ENCODE peak calls at places on chromosome 6, in eight cellular contexts. One of them, this sample, is unnamed.

GRCh38 chr6:11536795-11537194 is 754 bp upstream of the TMEM170B start:
- DNase-seq in NCI-H526: peak
- DNase-seq in CD4-positive, alpha-beta T cell: no peak
- DNase-seq in BE2C: no peak
- DNase-seq in stimulated activated CD4-positive, alpha-beta T cell treated with anti-CD3 and anti-CD28 coated beads, Interleukin-15, amount 100 ng/mL, for 24 hours: peak
- DNase-seq in upper lobe of right lung: no peak
- DNase-seq in NCI-H1105: no peak
- DNase-seq in osteoblast: peak
- DNase-seq in this sample: peak

GRCh38 chr6:33756211-33756954 is 9.7 kb upstream of the IP6K3 start:
- DNase-seq in NCI-H526: no peak
- DNase-seq in CD4-positive, alpha-beta T cell: no peak
- DNase-seq in BE2C: no peak
- DNase-seq in stimulated activated CD4-positive, alpha-beta T cell treated with anti-CD3 and anti-CD28 coated beads, Interleukin-15, amount 100 ng/mL, for 24 hours: no peak
- DNase-seq in upper lobe of right lung: no peak
- DNase-seq in NCI-H1105: no peak
- DNase-seq in osteoblast: peak
- DNase-seq in this sample: no peak

GRCh38 chr6:46053034-46053933 is 37.6 kb upstream of the CLIC5 start:
- DNase-seq in NCI-H526: no peak
- DNase-seq in CD4-positive, alpha-beta T cell: no peak
- DNase-seq in BE2C: no peak
- DNase-seq in stimulated activated CD4-positive, alpha-beta T cell treated with anti-CD3 and anti-CD28 coated beads, Interleukin-15, amount 100 ng/mL, for 24 hours: peak
- DNase-seq in upper lobe of right lung: no peak
- DNase-seq in NCI-H1105: no peak
- DNase-seq in osteoblast: no peak
- DNase-seq in this sample: no peak

GRCh38 chr6:15662246-15663056 is at the start of gene DTNBP1:
- DNase-seq in NCI-H526: peak
- DNase-seq in CD4-positive, alpha-beta T cell: peak
- DNase-seq in BE2C: peak
- DNase-seq in stimulated activated CD4-positive, alpha-beta T cell treated with anti-CD3 and anti-CD28 coated beads, Interleukin-15, amount 100 ng/mL, for 24 hours: peak
- DNase-seq in upper lobe of right lung: peak
- DNase-seq in NCI-H1105: peak
- DNase-seq in osteoblast: peak
- DNase-seq in this sample: peak

GRCh38 chr6:37372116-37372515 is 18.3 kb downstream of the RNF8 start:
- DNase-seq in NCI-H526: no peak
- DNase-seq in CD4-positive, alpha-beta T cell: no peak
- DNase-seq in BE2C: no peak
- DNase-seq in stimulated activated CD4-positive, alpha-beta T cell treated with anti-CD3 and anti-CD28 coated beads, Interleukin-15, amount 100 ng/mL, for 24 hours: no peak
- DNase-seq in upper lobe of right lung: no peak
- DNase-seq in NCI-H1105: no peak
- DNase-seq in osteoblast: no peak
- DNase-seq in this sample: no peak

GRCh38 chr6:111837641-111838500 is 35.4 kb downstream of the FYN start:
- DNase-seq in NCI-H526: no peak
- DNase-seq in CD4-positive, alpha-beta T cell: no peak
- DNase-seq in BE2C: no peak
- DNase-seq in stimulated activated CD4-positive, alpha-beta T cell treated with anti-CD3 and anti-CD28 coated beads, Interleukin-15, amount 100 ng/mL, for 24 hours: peak
- DNase-seq in upper lobe of right lung: no peak
- DNase-seq in NCI-H1105: no peak
- DNase-seq in osteoblast: no peak
- DNase-seq in this sample: no peak

GRCh38 chr6:35728663-35729348 is 8.0 kb upstream of the ARMC12 start:
- DNase-seq in NCI-H526: peak
- DNase-seq in CD4-positive, alpha-beta T cell: no peak
- DNase-seq in BE2C: peak
- DNase-seq in stimulated activated CD4-positive, alpha-beta T cell treated with anti-CD3 and anti-CD28 coated beads, Interleukin-15, amount 100 ng/mL, for 24 hours: peak
- DNase-seq in upper lobe of right lung: peak
- DNase-seq in NCI-H1105: no peak
- DNase-seq in osteoblast: no peak
- DNase-seq in this sample: no peak

GRCh38 chr6:54244430-54244829 is 63.8 kb upstream of the TINAG start:
- DNase-seq in NCI-H526: peak
- DNase-seq in CD4-positive, alpha-beta T cell: no peak
- DNase-seq in BE2C: no peak
- DNase-seq in stimulated activated CD4-positive, alpha-beta T cell treated with anti-CD3 and anti-CD28 coated beads, Interleukin-15, amount 100 ng/mL, for 24 hours: no peak
- DNase-seq in upper lobe of right lung: no peak
- DNase-seq in NCI-H1105: peak
- DNase-seq in osteoblast: no peak
- DNase-seq in this sample: no peak

GRCh38 chr6:33670971-33671370 is 40.5 kb downstream of the UQCC2 start:
- DNase-seq in NCI-H526: no peak
- DNase-seq in CD4-positive, alpha-beta T cell: no peak
- DNase-seq in BE2C: no peak
- DNase-seq in stimulated activated CD4-positive, alpha-beta T cell treated with anti-CD3 and anti-CD28 coated beads, Interleukin-15, amount 100 ng/mL, for 24 hours: no peak
- DNase-seq in upper lobe of right lung: no peak
- DNase-seq in NCI-H1105: no peak
- DNase-seq in osteoblast: no peak
- DNase-seq in this sample: no peak